ENCODE peak calls at places on chromosomes 2 and 18, in five cellular contexts. Q is fibroblast of lung, O is left lung, A is suprapubic skin, H is psoas muscle. F is an unnamed sample.

GRCh38 chr2:239822146-239822945 is 202.8 kb downstream of the NDUFA10 start:
- DNase-seq in Q (no peak), A (peak; percentile 72), H (no peak), O (no peak), F (no peak)

GRCh38 chr2:156331572-156332451 is 709 bp downstream of the NR4A2 start:
- DNase-seq in A (peak; percentile 90), H (peak; percentile 78), Q (peak; percentile 87), O (peak; percentile 88), F (no peak)

GRCh38 chr2:85998071-85998991 is 107.4 kb downstream of the POLR1A start:
- DNase-seq in A (peak; percentile 82), H (peak; percentile 63), O (no peak), Q (peak; percentile 28), F (peak; percentile 33)

GRCh38 chr2:179842498-179843153 is 18.8 kb downstream of the ZNF385B start:
- DNase-seq in H (no peak), O (no peak), Q (peak; percentile 55), A (no peak), F (no peak)

GRCh38 chr2:29598978-29599377 is 322.4 kb downstream of the ALK start:
- DNase-seq in A (no peak), Q (no peak), H (no peak), O (no peak), F (no peak)

GRCh38 chr2:204127238-204127637 is 190.7 kb downstream of the ICOS start:
- DNase-seq in A (no peak), H (no peak), Q (peak; percentile 4), O (no peak), F (no peak)

GRCh38 chr2:97849881-97850540 is 136.6 kb downstream of the ZAP70 start:
- DNase-seq in Q (peak; percentile 15), A (no peak), H (no peak), O (no peak), F (no peak)

GRCh38 chr18:76441002-76441667 is 53.9 kb downstream of the ZNF516 start:
- DNase-seq in O (no peak), H (no peak), A (no peak), Q (no peak), F (no peak)

GRCh38 chr2:210459925-210460862 is 16.4 kb downstream of the LANCL1 start:
- DNase-seq in H (no peak), Q (no peak), A (no peak), O (no peak), F (no peak)

GRCh38 chr2:240433973-240434727 is 1.3 kb upstream of the GPC1 start:
- DNase-seq in O (peak; percentile 60), H (peak; percentile 56), Q (peak; percentile 95), A (peak; percentile 79), F (peak; percentile 81)

GRCh38 chr2:94956797-94957391 is 68.6 kb upstream of the MAL start:
- DNase-seq in Q (peak; percentile 37), A (no peak), H (no peak), O (no peak), F (no peak)

GRCh38 chr2:241774419-241775222 is 2.0 kb upstream of the GAL3ST2 start:
- DNase-seq in O (no peak), Q (peak; percentile 77), H (no peak), A (peak; percentile 67), F (peak; percentile 37)

GRCh38 chr2:9949239-9949991 is 2.1 kb upstream of the GRHL1 start:
- DNase-seq in A (no peak), Q (no peak), O (no peak), H (no peak), F (no peak)
- H3K4me3 ChIP-seq in A (no peak overlapping the region), Q (no peak overlapping the region), O (no peak overlapping the region), H (no peak overlapping the region), F (no peak overlapping the region)

GRCh38 chr18:12989397-12990127 is 1.6 kb upstream of the CEP192 start:
- DNase-seq in H (peak; percentile 58), O (no peak), Q (no peak), A (no peak), F (no peak)

GRCh38 chr18:12990128-12990485 is 1.1 kb upstream of the CEP192 start:
- DNase-seq in A (no peak), Q (no peak), O (no peak), H (no peak), F (no peak)

GRCh38 chr18:12991839-12992216 is 666 bp downstream of the CEP192 start:
- DNase-seq in A (no peak), H (no peak), O (no peak), Q (no peak), F (peak; percentile 6)

GRCh38 chr18:12990662-12990976 is 543 bp upstream of the CEP192 start:
- DNase-seq in H (no peak), Q (no peak), A (no peak), O (no peak), F (no peak)

DNA sequence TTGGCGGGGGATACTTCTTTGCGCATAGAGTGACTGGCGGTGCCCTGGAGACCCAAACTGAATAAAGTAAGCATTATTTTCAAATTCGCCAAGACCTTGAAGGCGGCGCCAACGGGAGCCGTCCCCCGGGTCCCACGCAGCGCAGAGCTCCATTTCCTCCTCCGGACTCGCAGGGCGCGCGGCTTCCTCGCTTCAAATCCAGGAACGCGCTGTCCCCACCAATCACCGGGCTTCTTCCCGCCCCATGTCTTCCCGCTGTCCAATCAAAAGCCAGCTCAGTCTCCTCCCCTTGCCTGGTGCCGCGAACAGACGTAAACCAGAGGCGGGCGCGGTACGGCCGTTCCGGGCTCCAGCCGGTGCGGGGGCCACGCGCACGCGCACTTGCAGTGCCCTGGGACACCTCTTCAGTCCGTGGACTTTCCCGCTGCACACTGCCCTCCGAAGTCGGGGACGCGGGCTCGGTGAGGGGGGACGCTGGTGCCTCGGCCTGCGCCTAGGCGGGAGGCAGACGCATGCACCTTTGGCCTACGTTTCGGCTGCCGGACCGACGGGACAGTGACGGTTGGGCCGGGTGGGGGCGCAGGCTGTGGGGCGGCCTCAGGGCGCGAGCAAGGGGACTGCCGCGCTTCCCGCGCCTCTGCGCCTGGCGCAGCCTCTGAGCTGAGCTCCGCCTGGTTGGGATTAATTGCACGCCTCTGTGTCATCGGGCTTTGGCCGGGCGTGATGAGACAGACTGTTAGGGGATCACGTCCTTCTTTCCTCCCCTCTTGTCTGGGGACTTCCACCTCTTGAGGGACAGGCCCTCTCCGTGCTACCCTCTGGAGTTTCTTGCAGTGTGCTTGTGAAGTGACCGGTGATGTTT is at the start of gene CEP192:
- DNase-seq in H (peak; percentile 99), A (peak; percentile 99), Q (peak; percentile 99), O (peak; percentile 97), F (peak; percentile 96)
- TF ChIP-seq CTCF in H (no peak), A (no peak), Q (no peak), O (peak; percentile 8), F (no peak)

GRCh38 chr2:105557515-105557914 is 158.7 kb upstream of the FHL2 start:
- DNase-seq in Q (no peak), H (no peak), O (no peak), A (peak; percentile 50), F (no peak)
- H3K27me3 ChIP-seq in Q (peaks cover 21% of the 10 kb centered on the region), H (peaks cover 6% of the 10 kb centered on the region), O (peaks cover 26% of the 10 kb centered on the region), A (peaks cover 3% of the 10 kb centered on the region), F (peaks cover 30% of the 10 kb centered on the region)

GRCh38 chr2:46700435-46700834 is 215.2 kb downstream of the MCFD2 start:
- DNase-seq in H (no peak), O (no peak), A (no peak), Q (no peak), F (no peak)
- H3K4me3 ChIP-seq in H (peak overlapping the region; percentile 85), O (peak overlapping the region; percentile 58), A (peak overlapping the region; percentile 90), Q (peak overlapping the region; percentile 61), F (peak overlapping the region; percentile 85)

DNA sequence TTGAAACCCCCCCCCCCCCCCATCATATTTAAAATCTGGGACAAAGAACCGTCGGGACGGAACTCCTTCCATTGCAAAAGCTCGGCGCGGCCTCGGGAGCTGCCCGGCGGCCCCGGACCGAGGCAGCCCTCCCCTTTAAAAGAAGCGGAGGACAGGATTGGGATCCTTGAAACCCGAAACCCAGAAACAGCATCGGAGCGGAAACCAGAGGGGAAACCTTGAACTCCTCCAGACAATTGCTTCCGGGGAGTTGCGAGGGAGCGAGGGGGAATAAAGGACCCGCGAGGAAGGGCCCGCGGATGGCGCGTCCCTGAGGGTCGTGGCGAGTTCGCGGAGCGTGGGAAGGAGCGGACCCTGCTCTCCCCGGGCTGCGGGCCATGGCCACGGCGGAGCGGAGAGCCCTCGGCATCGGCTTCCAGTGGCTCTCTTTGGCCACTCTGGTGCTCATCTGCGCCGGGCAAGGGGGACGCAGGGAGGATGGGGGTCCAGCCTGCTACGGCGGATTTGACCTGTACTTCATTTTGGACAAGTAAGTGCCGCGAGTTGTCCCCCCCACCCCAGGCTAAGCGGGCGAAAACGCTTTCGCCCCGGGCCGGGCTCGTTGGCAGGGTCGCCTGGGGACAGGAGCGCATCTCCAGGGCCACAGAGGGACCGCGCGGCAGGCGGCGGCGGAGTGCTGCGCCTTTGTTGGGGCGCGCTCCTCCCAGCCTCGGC is at the start of gene ANTXR1:
- DNase-seq in Q (peak; percentile 85), A (peak; percentile 79), H (peak; percentile 71), O (peak; percentile 82), F (peak; percentile 45)
- TF ChIP-seq CTCF in Q (no peak), A (no peak), H (no peak), O (no peak), F (no peak)

DNA sequence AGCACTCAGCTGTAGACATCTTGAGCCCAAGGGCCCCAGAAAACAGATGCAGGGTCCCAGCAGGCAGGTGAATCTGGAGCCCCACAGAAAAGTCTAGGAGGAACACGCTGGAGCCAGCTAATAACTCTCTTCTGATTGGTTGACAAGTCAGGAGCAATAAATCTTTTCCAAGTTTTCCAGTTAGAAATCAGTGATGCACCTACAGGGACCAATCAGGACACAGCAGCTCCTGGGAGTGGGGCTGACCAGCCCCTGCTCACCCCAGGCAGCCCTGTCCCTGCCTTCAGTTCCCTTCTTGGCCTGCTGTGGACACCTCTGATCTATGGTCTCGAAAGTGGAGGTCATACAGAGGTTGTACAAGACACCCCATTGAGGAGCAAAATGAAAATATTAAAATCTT is 75.7 kb downstream of the KCNF1 start:
- DNase-seq in A (no peak), Q (no peak), H (no peak), O (peak; percentile 33), F (no peak)
- H3K27me3 ChIP-seq in A (peaks cover 2% of the 10 kb centered on the region), Q (peaks cover 2% of the 10 kb centered on the region), H (peaks cover 11% of the 10 kb centered on the region), O (peaks cover 5% of the 10 kb centered on the region), F (no peaks in the 10 kb centered on the region)

GRCh38 chr2:174325373-174325772 is 9.4 kb upstream of the SP9 start:
- DNase-seq in H (no peak), Q (no peak), O (no peak), A (no peak), F (no peak)
- H3K4me3 ChIP-seq in H (no peak overlapping the region), Q (no peak overlapping the region), O (no peak overlapping the region), A (peak overlapping the region; percentile 57), F (no peak overlapping the region)

F was measured in AG04450.